ENCODE peak calls at places on chromosomes 3 and 15, in six cellular contexts. T is fibroblast of pulmonary artery; R is stimulated activated CD4-positive, alpha-beta T cell treated with anti-CD3 and anti-CD28 coated beads, Interleukin-2, amount 100 ng/mL, for 48 hours; O is LoVo; G is hepatic stellate cell; X is activated CD8-positive, alpha-beta memory T cell treated with anti-CD3 and anti-CD28 coated beads for 24 hours. J is an unnamed sample.

GRCh38 chr3:196127308-196128040 is 45.6 kb upstream of the TFRC start:
- DNase-seq in X (no peak), O (no peak), T (no peak), G (no peak), R (no peak), J (no peak)

GRCh38 chr3:159761377-159761776 is 227.3 kb upstream of the IL12A start:
- DNase-seq in R (no peak), T (peak), O (no peak), X (no peak), G (peak), J (peak)

GRCh38 chr3:46693038-46693896 is at the start of gene ALS2CL:
- DNase-seq in G (peak), X (peak), R (peak), O (peak), T (no peak), J (no peak)

GRCh38 chr3:194081826-194082225 is 54.1 kb upstream of the HES1 start:
- DNase-seq in O (no peak), R (no peak), T (no peak), X (peak), G (no peak), J (no peak)

GRCh38 chr3:99319450-99319849 is 318.9 kb upstream of the COL8A1 start:
- DNase-seq in X (no peak), O (no peak), R (no peak), G (no peak), T (no peak), J (no peak)

GRCh38 chr3:38763569-38763968 is 52.4 kb downstream of the SCN10A start:
- DNase-seq in X (no peak), G (no peak), O (no peak), T (no peak), R (no peak), J (no peak)

GRCh38 chr15:48451241-48451640 is 120.0 kb downstream of the DUT start:
- DNase-seq in O (no peak), T (no peak), G (no peak), X (no peak), R (no peak), J (no peak)

GRCh38 chr15:88089019-88089603 is 167.4 kb downstream of the NTRK3 start:
- DNase-seq in T (peak), X (no peak), O (no peak), R (no peak), G (no peak), J (no peak)

GRCh38 chr3:179666436-179667035 is 13.7 kb downstream of the USP13 start:
- DNase-seq in O (no peak), X (no peak), G (no peak), T (peak), R (no peak), J (no peak)

J was measured in amniotic stem cell.